ENCODE peak calls at places on chromosomes 1 and 21, in four cellular contexts. One of them, this sample, is unnamed.

GRCh38 chr1:160850541-160850940 is 12.1 kb downstream of the CD244 start:
- DNase-seq in mucosa of descending colon: no peak
- DNase-seq in HCT116: no peak
- DNase-seq in fibroblast of lung: no peak
- DNase-seq in this sample: no peak

GRCh38 chr1:50930965-50931737 is 28.9 kb downstream of the FAF1 start:
- DNase-seq in mucosa of descending colon: no peak
- DNase-seq in HCT116: no peak
- DNase-seq in fibroblast of lung: no peak
- DNase-seq in this sample: no peak

GRCh38 chr1:31699341-31699891 is 4.4 kb downstream of the COL16A1 start:
- DNase-seq in mucosa of descending colon: no peak
- DNase-seq in HCT116: no peak
- DNase-seq in fibroblast of lung: no peak
- DNase-seq in this sample: no peak

GRCh38 chr1:50735443-50735842 is 224.6 kb downstream of the FAF1 start:
- DNase-seq in mucosa of descending colon: no peak
- DNase-seq in HCT116: no peak
- DNase-seq in fibroblast of lung: peak
- DNase-seq in this sample: peak

GRCh38 chr1:228062812-228063211 is 19.7 kb upstream of the ARF1 start:
- DNase-seq in mucosa of descending colon: no peak
- DNase-seq in HCT116: no peak
- DNase-seq in fibroblast of lung: no peak
- DNase-seq in this sample: no peak

GRCh38 chr1:15128520-15129313 is 24.8 kb upstream of the TMEM51 start:
- DNase-seq in mucosa of descending colon: peak
- DNase-seq in HCT116: peak
- DNase-seq in fibroblast of lung: peak
- DNase-seq in this sample: peak

GRCh38 chr1:34858901-34859441 is 578 bp downstream of the SMIM12 start:
- DNase-seq in mucosa of descending colon: no peak
- DNase-seq in HCT116: no peak
- DNase-seq in fibroblast of lung: peak
- DNase-seq in this sample: peak

GRCh38 chr1:101219919-101220695 is 16.7 kb upstream of the S1PR1 start:
- DNase-seq in mucosa of descending colon: no peak
- DNase-seq in HCT116: no peak
- DNase-seq in fibroblast of lung: no peak
- DNase-seq in this sample: no peak

GRCh38 chr21:36799869-36800268 is 101.0 kb downstream of the SIM2 start:
- DNase-seq in mucosa of descending colon: no peak
- DNase-seq in HCT116: no peak
- DNase-seq in fibroblast of lung: peak
- DNase-seq in this sample: no peak

GRCh38 chr1:208047975-208048374 is 137.1 kb upstream of the CD34 start:
- DNase-seq in mucosa of descending colon: no peak
- DNase-seq in HCT116: no peak
- DNase-seq in fibroblast of lung: peak
- DNase-seq in this sample: peak

GRCh38 chr1:67211589-67212563 is 45.6 kb downstream of the IL23R start:
- DNase-seq in mucosa of descending colon: no peak
- DNase-seq in HCT116: peak
- DNase-seq in fibroblast of lung: peak
- DNase-seq in this sample: peak

GRCh38 chr21:16476056-16476850 is 746.5 kb downstream of the USP25 start:
- DNase-seq in mucosa of descending colon: no peak
- DNase-seq in HCT116: no peak
- DNase-seq in fibroblast of lung: peak
- DNase-seq in this sample: peak

GRCh38 chr1:92952714-92953113 is 8.5 kb downstream of the DIPK1A start:
- DNase-seq in mucosa of descending colon: no peak
- DNase-seq in HCT116: no peak
- DNase-seq in fibroblast of lung: no peak
- DNase-seq in this sample: no peak

GRCh38 chr1:91226741-91227140 is 177.9 kb downstream of the HFM1 start:
- DNase-seq in mucosa of descending colon: no peak
- DNase-seq in HCT116: no peak
- DNase-seq in fibroblast of lung: no peak
- DNase-seq in this sample: no peak

GRCh38 chr1:116139592-116140134 is 28.5 kb downstream of the MAB21L3 start:
- DNase-seq in mucosa of descending colon: no peak
- DNase-seq in HCT116: no peak
- DNase-seq in fibroblast of lung: no peak
- DNase-seq in this sample: no peak

GRCh38 chr1:201026746-201027145 is 3.2 kb upstream of the KIF21B start:
- DNase-seq in mucosa of descending colon: no peak
- DNase-seq in HCT116: no peak
- DNase-seq in fibroblast of lung: no peak
- DNase-seq in this sample: no peak

GRCh38 chr1:76059461-76059860 is 15.1 kb upstream of the ST6GALNAC3 start:
- DNase-seq in mucosa of descending colon: no peak
- DNase-seq in HCT116: no peak
- DNase-seq in fibroblast of lung: no peak
- DNase-seq in this sample: no peak

GRCh38 chr1:176466514-176466913 is 3.5 kb downstream of the PAPPA2 start:
- DNase-seq in mucosa of descending colon: no peak
- DNase-seq in HCT116: no peak
- DNase-seq in fibroblast of lung: no peak
- DNase-seq in this sample: peak

GRCh38 chr1:68141079-68141800 is 90.8 kb upstream of the DIRAS3 start:
- DNase-seq in mucosa of descending colon: no peak
- DNase-seq in HCT116: no peak
- DNase-seq in fibroblast of lung: peak
- DNase-seq in this sample: peak

GRCh38 chr21:29297483-29298347 is 1.0 kb upstream of the BACH1 start:
- DNase-seq in mucosa of descending colon: peak
- DNase-seq in HCT116: no peak
- DNase-seq in fibroblast of lung: no peak
- DNase-seq in this sample: no peak

GRCh38 chr1:22108343-22109135 is 34.4 kb downstream of the WNT4 start:
- DNase-seq in mucosa of descending colon: no peak
- DNase-seq in HCT116: no peak
- DNase-seq in fibroblast of lung: no peak
- DNase-seq in this sample: peak

GRCh38 chr1:1116701-1117468 is 996 bp upstream of the C1orf159 start:
- DNase-seq in mucosa of descending colon: no peak
- DNase-seq in HCT116: no peak
- DNase-seq in fibroblast of lung: no peak
- DNase-seq in this sample: no peak

GRCh38 chr21:41927727-41928409 is 25.9 kb downstream of the C2CD2 start:
- DNase-seq in mucosa of descending colon: no peak
- DNase-seq in HCT116: no peak
- DNase-seq in fibroblast of lung: no peak
- DNase-seq in this sample: no peak

GRCh38 chr1:222136869-222137268 is 395.0 kb upstream of the DUSP10 start:
- DNase-seq in mucosa of descending colon: no peak
- DNase-seq in HCT116: no peak
- DNase-seq in fibroblast of lung: peak
- DNase-seq in this sample: no peak

GRCh38 chr1:241641748-241642592 is 1.8 kb upstream of the CHML start:
- DNase-seq in mucosa of descending colon: no peak
- DNase-seq in HCT116: no peak
- DNase-seq in fibroblast of lung: peak
- DNase-seq in this sample: peak

GRCh38 chr1:204647114-204647804 is 38.3 kb downstream of the LRRN2 start:
- DNase-seq in mucosa of descending colon: no peak
- DNase-seq in HCT116: peak
- DNase-seq in fibroblast of lung: peak
- DNase-seq in this sample: peak

GRCh38 chr1:155158991-155159390 is 14.1 kb downstream of the KRTCAP2 start:
- DNase-seq in mucosa of descending colon: no peak
- DNase-seq in HCT116: no peak
- DNase-seq in fibroblast of lung: no peak
- DNase-seq in this sample: no peak

GRCh38 chr1:231315887-231316286 is 21.8 kb downstream of the EXOC8 start:
- DNase-seq in mucosa of descending colon: peak
- DNase-seq in HCT116: peak
- DNase-seq in fibroblast of lung: peak
- DNase-seq in this sample: peak

GRCh38 chr1:47554901-47555300 is 117.1 kb downstream of the FOXD2 start:
- DNase-seq in mucosa of descending colon: no peak
- DNase-seq in HCT116: no peak
- DNase-seq in fibroblast of lung: no peak
- DNase-seq in this sample: peak

GRCh38 chr1:47555841-47556616 is 118.2 kb downstream of the FOXD2 start:
- DNase-seq in mucosa of descending colon: no peak
- DNase-seq in HCT116: no peak
- DNase-seq in fibroblast of lung: no peak
- DNase-seq in this sample: no peak

GRCh38 chr1:47555307-47555706 is 117.5 kb downstream of the FOXD2 start:
- DNase-seq in mucosa of descending colon: peak
- DNase-seq in HCT116: peak
- DNase-seq in fibroblast of lung: no peak
- DNase-seq in this sample: no peak

GRCh38 chr1:47551971-47552528 is 114.2 kb downstream of the FOXD2 start:
- DNase-seq in mucosa of descending colon: no peak
- DNase-seq in HCT116: no peak
- DNase-seq in fibroblast of lung: no peak
- DNase-seq in this sample: no peak

GRCh38 chr1:47554082-47554481 is 116.2 kb downstream of the FOXD2 start:
- DNase-seq in mucosa of descending colon: no peak
- DNase-seq in HCT116: no peak
- DNase-seq in fibroblast of lung: no peak
- DNase-seq in this sample: no peak
- TF ChIP-seq CTCF in mucosa of descending colon: no peak
- TF ChIP-seq CTCF in HCT116: no peak
- TF ChIP-seq CTCF in fibroblast of lung: no peak
- TF ChIP-seq CTCF in this sample: no peak

GRCh38 chr21:25563399-25564116 is 43.7 kb downstream of the MRPL39 start:
- DNase-seq in mucosa of descending colon: no peak
- DNase-seq in HCT116: no peak
- DNase-seq in fibroblast of lung: peak
- DNase-seq in this sample: peak
- H3K4me3 ChIP-seq in mucosa of descending colon: no peak
- H3K4me3 ChIP-seq in HCT116: no peak
- H3K4me3 ChIP-seq in fibroblast of lung: peak
- H3K4me3 ChIP-seq in this sample: peak

DNA sequence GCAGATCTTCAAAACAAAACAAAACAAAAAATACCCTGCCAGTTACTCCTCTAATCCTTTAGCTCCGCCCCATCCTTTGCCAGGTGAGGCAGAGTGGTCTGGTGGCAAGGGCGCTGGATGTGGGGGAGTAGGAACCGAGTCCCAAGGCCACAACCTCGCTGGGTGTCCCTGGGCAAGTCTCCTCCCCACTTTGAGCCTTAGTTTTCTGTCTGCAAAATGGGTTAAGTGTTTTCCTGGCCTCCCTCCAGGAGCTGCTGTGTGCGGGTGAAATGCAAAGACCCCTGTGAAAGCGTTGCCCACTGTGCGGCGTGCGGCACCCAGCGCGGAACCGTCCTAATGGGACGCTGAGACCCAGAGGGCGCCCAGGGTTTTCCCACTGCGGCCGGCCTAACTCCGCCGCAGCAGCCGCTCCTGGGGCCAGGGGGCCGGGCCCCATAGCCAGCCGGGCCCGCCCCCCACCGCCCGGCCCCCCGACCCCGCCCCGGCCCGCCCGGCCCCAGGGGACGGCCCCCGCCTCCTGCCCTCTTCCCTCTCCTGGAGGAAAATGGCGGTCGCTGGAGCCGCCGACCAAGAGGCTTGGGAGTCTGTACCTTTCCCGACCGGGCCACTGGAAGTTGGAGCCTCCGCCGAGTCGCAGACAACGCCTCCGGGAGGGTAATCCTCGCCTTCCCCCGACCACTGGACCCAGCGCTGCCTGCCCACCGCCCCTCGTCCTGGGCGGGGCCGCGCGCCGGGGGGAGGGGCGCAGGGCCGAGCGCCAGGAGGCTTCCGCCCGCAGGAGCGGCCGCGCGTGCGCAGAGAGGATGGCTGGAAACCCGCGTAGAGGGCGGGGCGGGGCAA is at the start of the genes ERMAP and SVBP:
- DNase-seq in mucosa of descending colon: peak
- DNase-seq in HCT116: peak
- DNase-seq in fibroblast of lung: peak
- DNase-seq in this sample: peak
- TF ChIP-seq CTCF in mucosa of descending colon: no peak
- TF ChIP-seq CTCF in HCT116: no peak
- TF ChIP-seq CTCF in fibroblast of lung: no peak
- TF ChIP-seq CTCF in this sample: no peak

DNA sequence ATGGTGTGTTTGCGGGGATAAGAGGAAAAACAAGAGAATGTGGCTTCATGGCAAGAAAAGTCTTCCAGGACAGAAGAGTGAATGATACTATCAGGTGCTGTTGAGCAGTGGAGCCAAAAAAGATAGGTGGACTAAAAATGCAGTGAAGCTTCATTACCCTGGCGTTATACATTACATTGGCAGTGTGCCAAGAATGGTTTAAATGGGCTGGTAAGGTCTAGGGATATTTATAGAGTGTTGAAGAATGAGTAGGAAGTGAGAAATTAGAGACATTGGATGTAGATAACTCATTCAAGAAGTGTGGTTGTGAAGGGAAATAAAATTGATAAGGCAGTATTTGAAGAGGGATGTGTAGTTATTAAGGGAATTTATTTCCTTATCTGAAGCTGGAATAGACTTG is 72.6 kb downstream of the MAST2 start:
- DNase-seq in mucosa of descending colon: no peak
- DNase-seq in HCT116: no peak
- DNase-seq in fibroblast of lung: no peak
- DNase-seq in this sample: no peak
- H3K4me3 ChIP-seq in mucosa of descending colon: no peak
- H3K4me3 ChIP-seq in HCT116: no peak
- H3K4me3 ChIP-seq in fibroblast of lung: no peak
- H3K4me3 ChIP-seq in this sample: no peak

GRCh38 chr1:190377294-190377693 is 100.4 kb downstream of the BRINP3 start:
- DNase-seq in mucosa of descending colon: no peak
- DNase-seq in HCT116: no peak
- DNase-seq in fibroblast of lung: no peak
- DNase-seq in this sample: no peak

GRCh38 chr1:190376067-190376466 is 101.6 kb downstream of the BRINP3 start:
- DNase-seq in mucosa of descending colon: no peak
- DNase-seq in HCT116: no peak
- DNase-seq in fibroblast of lung: peak
- DNase-seq in this sample: peak

GRCh38 chr1:190373705-190374336 is 103.8 kb downstream of the BRINP3 start:
- DNase-seq in mucosa of descending colon: no peak
- DNase-seq in HCT116: peak
- DNase-seq in fibroblast of lung: peak
- DNase-seq in this sample: peak
- TF ChIP-seq CTCF in mucosa of descending colon: peak
- TF ChIP-seq CTCF in HCT116: peak
- TF ChIP-seq CTCF in fibroblast of lung: peak
- TF ChIP-seq CTCF in this sample: peak

DNA sequence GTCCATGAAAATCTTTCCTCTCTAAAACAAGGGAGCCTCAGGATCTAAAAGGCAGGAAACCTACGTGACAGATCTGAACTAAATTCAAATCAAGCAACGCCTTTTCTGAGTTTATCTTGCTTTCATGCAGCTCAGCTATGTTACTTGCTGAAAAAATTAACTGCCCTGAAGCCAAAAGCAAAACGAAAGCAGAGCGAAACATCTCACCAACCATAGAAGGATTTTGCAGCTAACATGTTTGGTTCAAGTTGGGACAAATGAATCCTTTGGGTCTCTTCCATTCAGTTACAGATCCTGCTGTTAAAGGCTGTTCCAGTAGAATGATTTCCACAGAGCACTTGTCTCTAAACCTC is 488 bp downstream of the SLC2A5 start:
- DNase-seq in mucosa of descending colon: no peak
- DNase-seq in HCT116: no peak
- DNase-seq in fibroblast of lung: peak
- DNase-seq in this sample: peak
- H3K4me3 ChIP-seq in mucosa of descending colon: no peak
- H3K4me3 ChIP-seq in HCT116: no peak
- H3K4me3 ChIP-seq in fibroblast of lung: no peak
- H3K4me3 ChIP-seq in this sample: peak